ENCODE peak calls at places on chromosomes 12 and 14, in five cellular contexts. G is nucleus accumbens, M is globus pallidus, T is SW 1271, Z is H4. W is an unnamed sample.

GRCh38 chr14:23353433-23353780 is 720 bp upstream of the SLC22A17 start:
- DNase-seq in G (no peak), M (no peak), T (no peak), Z (no peak), W (no peak)

GRCh38 chr12:92398565-92399309 is 253.1 kb upstream of the BTG1 start:
- DNase-seq in G (no peak), M (no peak), T (no peak), Z (no peak), W (no peak)

GRCh38 chr12:62772556-62772955 is 162.4 kb downstream of the PPM1H start:
- DNase-seq in G (no peak), M (no peak), T (no peak), Z (no peak), W (no peak)

GRCh38 chr14:99758121-99758871 is 34.9 kb upstream of the EML1 start:
- DNase-seq in G (no peak), M (no peak), T (no peak), Z (peak; percentile 58), W (no peak)

GRCh38 chr14:106694638-106695393 is 1168.4 kb downstream of the TMEM121 start:
- DNase-seq in G (no peak), M (no peak), T (no peak), Z (peak; percentile 53), W (no peak)

GRCh38 chr12:117695956-117696355 is 272.8 kb downstream of the KSR2 start:
- DNase-seq in G (no peak), M (no peak), T (no peak), Z (no peak), W (no peak)

GRCh38 chr12:56315256-56315625 is 547 bp downstream of the CNPY2 start:
- DNase-seq in G (peak; percentile 47), M (peak; percentile 81), T (no peak), Z (no peak), W (no peak)

GRCh38 chr12:49762468-49762847 is 21.1 kb downstream of the TMBIM6 start:
- DNase-seq in G (no peak), M (no peak), T (no peak), Z (no peak), W (no peak)

GRCh38 chr14:98177551-98177950 is 1094.4 kb downstream of the BCL11B start:
- DNase-seq in G (no peak), M (no peak), T (no peak), Z (no peak), W (peak; percentile 13)

GRCh38 chr14:100532916-100533630 is 54.1 kb downstream of the BEGAIN start:
- DNase-seq in G (no peak), M (no peak), T (no peak), Z (no peak), W (no peak)

GRCh38 chr12:22518067-22518719 is 26.1 kb downstream of the C2CD5 start:
- DNase-seq in G (no peak), M (no peak), T (no peak), Z (no peak), W (no peak)

GRCh38 chr14:62143235-62143634 is 381.0 kb downstream of the SNAPC1 start:
- DNase-seq in G (no peak), M (no peak), T (no peak), Z (no peak), W (no peak)

GRCh38 chr12:32116897-32117296 is 10.2 kb downstream of the BICD1 start:
- DNase-seq in G (no peak), M (no peak), T (no peak), Z (no peak), W (no peak)

GRCh38 chr14:51004801-51005526 is 60.7 kb upstream of the PYGL start:
- DNase-seq in G (no peak), M (no peak), T (no peak), Z (peak; percentile 42), W (no peak)

GRCh38 chr12:117113231-117113630 is 14.0 kb upstream of the TESC start:
- DNase-seq in G (no peak), M (no peak), T (no peak), Z (no peak), W (no peak)

GRCh38 chr14:103273145-103273846 is 60.7 kb upstream of the EIF5 start:
- DNase-seq in G (no peak), M (no peak), T (no peak), Z (no peak), W (no peak)

GRCh38 chr14:56474419-56475022 is 105.1 kb upstream of the TMEM260 start:
- DNase-seq in G (no peak), M (peak; percentile 33), T (no peak), Z (peak; percentile 44), W (no peak)

GRCh38 chr14:60245316-60246177 is 3.5 kb upstream of the PPM1A start:
- DNase-seq in G (no peak), M (no peak), T (no peak), Z (no peak), W (no peak)

GRCh38 chr12:45192041-45192695 is 23.7 kb upstream of the ANO6 start:
- DNase-seq in G (no peak), M (no peak), T (no peak), Z (peak; percentile 16), W (no peak)

GRCh38 chr12:57225680-57226190 is 3.8 kb upstream of the SHMT2 start:
- DNase-seq in G (no peak), M (no peak), T (no peak), Z (no peak), W (no peak)

GRCh38 chr14:92471919-92472318 is 41.7 kb upstream of the RIN3 start:
- DNase-seq in G (no peak), M (no peak), T (peak; percentile 4), Z (peak; percentile 50), W (no peak)

GRCh38 chr12:6327159-6327558 is 14.7 kb downstream of the TNFRSF1A start:
- DNase-seq in G (no peak), M (no peak), T (no peak), Z (no peak), W (no peak)

GRCh38 chr14:99576761-99577705 is 27.0 kb downstream of the CCDC85C start:
- DNase-seq in G (no peak), M (no peak), T (no peak), Z (no peak), W (no peak)

GRCh38 chr12:131671871-131672270 is 39.0 kb upstream of the SFSWAP start:
- DNase-seq in G (no peak), M (no peak), T (no peak), Z (no peak), W (no peak)

GRCh38 chr14:64556526-64556925 is 6.8 kb downstream of the PPP1R36 start:
- DNase-seq in G (no peak), M (no peak), T (no peak), Z (peak; percentile 71), W (no peak)

GRCh38 chr12:131381716-131382430 is 329.0 kb upstream of the SFSWAP start:
- DNase-seq in G (no peak), M (no peak), T (no peak), Z (no peak), W (no peak)

GRCh38 chr12:104958009-104958945 is at the start of gene SLC41A2:
- DNase-seq in G (peak; percentile 65), M (peak; percentile 57), T (peak; percentile 21), Z (peak; percentile 95), W (peak; percentile 84)

GRCh38 chr12:67220065-67220464 is 49.1 kb upstream of the CAND1 start:
- DNase-seq in G (peak; percentile 3), M (no peak), T (no peak), Z (peak; percentile 16), W (no peak)

W was measured in NK-92 treated with Interleukin-12 subunit alpha and Interleukin-12 subunit beta, amount 100 ng/mL, for 24 hours.